ENCODE peak calls at places on chromosomes 6 and 20, in eight cellular contexts. X is frontal cortex; T is SW480; P is ELR; Q is MCF 10A; M is heart left ventricle; O is activated naive CD8-positive, alpha-beta T cell treated with anti-CD3 and anti-CD28 coated beads, Interleukin-2, amount 50 U/mL, for 24 hours; Y is A172. V is an unnamed sample.

GRCh38 chr6:109008537-109008950 is 86.1 kb downstream of the SESN1 start:
- DNase-seq in M (no peak), O (no peak), T (no peak), Q (no peak), Y (no peak), X (peak; percentile 18), P (peak; percentile 49), V (peak; percentile 33)

GRCh38 chr6:129774697-129775447 is 64.9 kb upstream of the ARHGAP18 start:
- DNase-seq in X (peak; percentile 37), M (peak; percentile 71), P (peak; percentile 89), Q (peak; percentile 79), T (peak; percentile 22), O (peak; percentile 55), Y (peak; percentile 78), V (peak; percentile 6)

GRCh38 chr20:40961686-40962640 is 66.7 kb upstream of the TOP1 start:
- DNase-seq in O (no peak), Y (peak; percentile 79), Q (peak; percentile 80), T (peak; percentile 69), M (no peak), X (no peak), P (peak; percentile 48), V (no peak)

GRCh38 chr6:52995913-52996685 is 1.0 kb upstream of the GSTA4 start:
- DNase-seq in X (no peak), M (peak; percentile 44), P (peak; percentile 86), Q (peak; percentile 82), T (peak; percentile 75), Y (peak; percentile 75), O (peak; percentile 51), V (peak; percentile 12)

GRCh38 chr20:40637176-40637575 is 51.9 kb downstream of the MAFB start:
- DNase-seq in M (no peak), P (no peak), T (no peak), Q (no peak), O (no peak), Y (no peak), X (no peak), V (no peak)

GRCh38 chr20:37863289-37863688 is 39.6 kb upstream of the VSTM2L start:
- DNase-seq in O (no peak), M (no peak), T (no peak), P (no peak), Q (no peak), Y (no peak), X (no peak), V (no peak)

GRCh38 chr20:33159713-33160112 is 8.2 kb upstream of the BPIFA2 start:
- DNase-seq in P (no peak), O (no peak), Y (no peak), M (no peak), T (no peak), Q (no peak), X (no peak), V (no peak)

GRCh38 chr6:151428336-151428735 is 23.6 kb downstream of the RMND1 start:
- DNase-seq in X (no peak), T (no peak), Y (no peak), M (no peak), Q (no peak), O (no peak), P (no peak), V (no peak)

GRCh38 chr6:36838896-36839818 is at the start of gene CPNE5:
- DNase-seq in Q (no peak), X (peak; percentile 56), T (no peak), P (no peak), M (peak; percentile 46), O (no peak), Y (no peak), V (peak; percentile 13)

GRCh38 chr6:24818346-24818745 is 19.6 kb upstream of the ARMH2 start:
- DNase-seq in M (no peak), Q (no peak), O (no peak), X (no peak), P (no peak), T (no peak), Y (no peak), V (no peak)

GRCh38 chr6:127420558-127420957 is 38.6 kb downstream of the KIAA0408 start:
- DNase-seq in X (peak; percentile 38), Q (peak; percentile 91), M (peak; percentile 43), O (peak; percentile 62), Y (peak; percentile 95), P (peak; percentile 96), T (peak; percentile 79), V (no peak)

GRCh38 chr6:34771727-34772126 is 14.4 kb downstream of the SNRPC start:
- DNase-seq in O (no peak), Q (no peak), X (no peak), P (peak; percentile 88), M (no peak), T (peak; percentile 23), Y (peak; percentile 46), V (no peak)

GRCh38 chr6:138844203-138844602 is 48.3 kb downstream of the ECT2L start:
- DNase-seq in M (peak; percentile 77), Q (no peak), Y (no peak), T (no peak), X (peak; percentile 28), P (no peak), O (no peak), V (peak; percentile 27)

GRCh38 chr6:96522469-96523009 is 933 bp downstream of the UFL1 start:
- DNase-seq in P (peak; percentile 28), M (no peak), T (peak; percentile 15), O (no peak), Q (no peak), Y (peak; percentile 12), X (no peak), V (peak; percentile 5)

GRCh38 chr20:53162251-53162835 is 190.2 kb downstream of the TSHZ2 start:
- DNase-seq in T (peak; percentile 85), Y (peak; percentile 48), P (peak; percentile 8), Q (peak; percentile 56), M (peak; percentile 32), X (no peak), O (no peak), V (no peak)

GRCh38 chr20:1327241-1327653 is 1.7 kb downstream of the SDCBP2 start:
- DNase-seq in T (no peak), X (no peak), Y (no peak), O (no peak), P (peak; percentile 54), Q (no peak), M (no peak), V (no peak)

GRCh38 chr20:41172296-41173140 is 35.2 kb downstream of the PLCG1 start:
- DNase-seq in X (no peak), M (no peak), Q (no peak), P (no peak), Y (no peak), T (no peak), O (no peak), V (no peak)

GRCh38 chr6:4545929-4546328 is 230.3 kb upstream of the CDYL start:
- DNase-seq in T (no peak), M (no peak), O (no peak), Y (no peak), X (no peak), Q (no peak), P (no peak), V (no peak)

GRCh38 chr20:8853805-8854338 is 215.0 kb upstream of the PLCB4 start:
- DNase-seq in Y (peak; percentile 85), Q (peak; percentile 79), P (peak; percentile 86), M (no peak), O (no peak), T (peak; percentile 84), X (peak; percentile 55), V (peak; percentile 75)

GRCh38 chr6:106046116-106046853 is 39.9 kb upstream of the PRDM1 start:
- DNase-seq in P (no peak), M (no peak), X (no peak), Y (no peak), T (no peak), O (no peak), Q (no peak), V (no peak)

GRCh38 chr20:528923-529594 is 14.5 kb downstream of the CSNK2A1 start:
- DNase-seq in T (peak; percentile 80), M (no peak), Q (peak; percentile 90), P (peak; percentile 87), O (no peak), X (no peak), Y (peak; percentile 84), V (no peak)

GRCh38 chr6:169915769-169916550 is 164.5 kb downstream of the ERMARD start:
- DNase-seq in O (no peak), X (no peak), M (no peak), P (no peak), T (no peak), Q (no peak), Y (no peak), V (peak; percentile 22)

GRCh38 chr6:142929751-142930358 is 15.1 kb downstream of the HIVEP2 start:
- DNase-seq in X (no peak), Q (no peak), T (no peak), Y (no peak), M (no peak), O (no peak), P (peak; percentile 55), V (no peak)

GRCh38 chr20:50278684-50279531 is 88.3 kb downstream of the CEBPB start:
- DNase-seq in M (peak; percentile 93), T (no peak), Y (peak; percentile 72), X (no peak), P (no peak), O (no peak), Q (peak; percentile 70), V (no peak)

GRCh38 chr6:148566664-148567350 is 180.0 kb upstream of the UST start:
- DNase-seq in M (no peak), T (no peak), Q (no peak), P (no peak), O (peak; percentile 10), Y (no peak), X (no peak), V (no peak)

GRCh38 chr6:4801491-4802118 is 25.4 kb downstream of the CDYL start:
- DNase-seq in Y (no peak), P (no peak), T (no peak), M (no peak), Q (no peak), X (no peak), O (peak; percentile 17), V (no peak)

V was measured in cerebellum.